ENCODE peak calls at places on chromosomes 12 and 14, in six cellular contexts. One of them, this sample, is unnamed.

GRCh38 chr14:56119221-56119967 is 1.2 kb downstream of the PELI2 start:
- DNase-seq in trophoblast cell: peak
- DNase-seq in H9: no peak
- DNase-seq in IMR-90: peak
- DNase-seq in H1: peak
- DNase-seq in neuronal stem cell: peak
- DNase-seq in this sample: peak

GRCh38 chr14:69501362-69501964 is 16.9 kb downstream of the PLEKHD1 start:
- DNase-seq in neuronal stem cell: no peak
- DNase-seq in trophoblast cell: no peak
- DNase-seq in IMR-90: peak
- DNase-seq in H9: no peak
- DNase-seq in H1: no peak
- DNase-seq in this sample: no peak

GRCh38 chr14:40199101-40199500 is 766.9 kb upstream of the FBXO33 start:
- DNase-seq in IMR-90: no peak
- DNase-seq in H1: no peak
- DNase-seq in H9: no peak
- DNase-seq in neuronal stem cell: no peak
- DNase-seq in trophoblast cell: no peak
- DNase-seq in this sample: no peak

GRCh38 chr12:46664771-46665287 is 161.0 kb downstream of the SLC38A4 start:
- DNase-seq in trophoblast cell: peak
- DNase-seq in IMR-90: peak
- DNase-seq in H9: no peak
- DNase-seq in neuronal stem cell: no peak
- DNase-seq in H1: no peak
- DNase-seq in this sample: peak

GRCh38 chr14:96126339-96126770 is 78.3 kb upstream of the BDKRB2 start:
- DNase-seq in H1: no peak
- DNase-seq in H9: no peak
- DNase-seq in IMR-90: peak
- DNase-seq in trophoblast cell: no peak
- DNase-seq in neuronal stem cell: no peak
- DNase-seq in this sample: peak

GRCh38 chr14:77194706-77195105 is 13.1 kb downstream of the TMEM63C start:
- DNase-seq in H1: no peak
- DNase-seq in H9: no peak
- DNase-seq in IMR-90: no peak
- DNase-seq in neuronal stem cell: no peak
- DNase-seq in trophoblast cell: no peak
- DNase-seq in this sample: no peak

GRCh38 chr12:115088328-115088994 is 404.5 kb upstream of the TBX3 start:
- DNase-seq in IMR-90: no peak
- DNase-seq in H1: no peak
- DNase-seq in neuronal stem cell: no peak
- DNase-seq in trophoblast cell: no peak
- DNase-seq in H9: no peak
- DNase-seq in this sample: no peak

GRCh38 chr12:83477706-83478105 is 791.0 kb downstream of the TMTC2 start:
- DNase-seq in H9: no peak
- DNase-seq in H1: no peak
- DNase-seq in neuronal stem cell: no peak
- DNase-seq in IMR-90: no peak
- DNase-seq in trophoblast cell: no peak
- DNase-seq in this sample: no peak

GRCh38 chr14:75589896-75590295 is 11.5 kb downstream of the FLVCR2 start:
- DNase-seq in trophoblast cell: no peak
- DNase-seq in neuronal stem cell: no peak
- DNase-seq in H1: no peak
- DNase-seq in H9: no peak
- DNase-seq in IMR-90: no peak
- DNase-seq in this sample: no peak

GRCh38 chr12:66629138-66629880 is 49.6 kb downstream of the GRIP1 start:
- DNase-seq in IMR-90: no peak
- DNase-seq in H9: no peak
- DNase-seq in neuronal stem cell: no peak
- DNase-seq in H1: no peak
- DNase-seq in trophoblast cell: no peak
- DNase-seq in this sample: no peak

GRCh38 chr14:37171678-37172023 is 755 bp downstream of the SLC25A21 start:
- DNase-seq in trophoblast cell: no peak
- DNase-seq in IMR-90: no peak
- DNase-seq in H9: no peak
- DNase-seq in H1: no peak
- DNase-seq in neuronal stem cell: no peak
- DNase-seq in this sample: no peak

GRCh38 chr14:64703393-64704144 is 655 bp upstream of the PLEKHG3 start:
- DNase-seq in neuronal stem cell: no peak
- DNase-seq in H9: peak
- DNase-seq in H1: no peak
- DNase-seq in IMR-90: no peak
- DNase-seq in trophoblast cell: peak
- DNase-seq in this sample: peak

GRCh38 chr14:85439696-85440328 is 90.1 kb upstream of the FLRT2 start:
- DNase-seq in trophoblast cell: no peak
- DNase-seq in H1: no peak
- DNase-seq in neuronal stem cell: no peak
- DNase-seq in H9: no peak
- DNase-seq in IMR-90: no peak
- DNase-seq in this sample: no peak

GRCh38 chr12:18799561-18799960 is 61.6 kb downstream of the CAPZA3 start:
- DNase-seq in H9: no peak
- DNase-seq in trophoblast cell: peak
- DNase-seq in H1: no peak
- DNase-seq in IMR-90: peak
- DNase-seq in neuronal stem cell: no peak
- DNase-seq in this sample: peak

GRCh38 chr12:77357654-77358053 is 292.3 kb upstream of the E2F7 start:
- DNase-seq in H9: no peak
- DNase-seq in neuronal stem cell: no peak
- DNase-seq in trophoblast cell: no peak
- DNase-seq in IMR-90: no peak
- DNase-seq in H1: no peak
- DNase-seq in this sample: no peak

GRCh38 chr14:68774771-68775613 is 17.9 kb downstream of the ZFP36L1 start:
- DNase-seq in H1: no peak
- DNase-seq in trophoblast cell: peak
- DNase-seq in H9: no peak
- DNase-seq in IMR-90: peak
- DNase-seq in neuronal stem cell: no peak
- DNase-seq in this sample: peak

GRCh38 chr12:133204264-133204603 is 22.9 kb downstream of the ZNF268 start:
- DNase-seq in trophoblast cell: no peak
- DNase-seq in neuronal stem cell: no peak
- DNase-seq in IMR-90: no peak
- DNase-seq in H9: no peak
- DNase-seq in H1: no peak
- DNase-seq in this sample: no peak

GRCh38 chr12:17928708-17929366 is 161.2 kb downstream of the RERGL start:
- DNase-seq in H9: no peak
- DNase-seq in IMR-90: peak
- DNase-seq in neuronal stem cell: no peak
- DNase-seq in H1: no peak
- DNase-seq in trophoblast cell: peak
- DNase-seq in this sample: no peak

GRCh38 chr12:65925626-65926025 is 101.3 kb downstream of the HMGA2 start:
- DNase-seq in IMR-90: no peak
- DNase-seq in H1: no peak
- DNase-seq in trophoblast cell: no peak
- DNase-seq in H9: no peak
- DNase-seq in neuronal stem cell: no peak
- DNase-seq in this sample: no peak

GRCh38 chr14:61380984-61381383 is 59.6 kb downstream of the PRKCH start:
- DNase-seq in H9: no peak
- DNase-seq in H1: no peak
- DNase-seq in neuronal stem cell: no peak
- DNase-seq in IMR-90: no peak
- DNase-seq in trophoblast cell: peak
- DNase-seq in this sample: no peak

GRCh38 chr14:72880820-72881219 is 13.1 kb downstream of the DPF3 start:
- DNase-seq in neuronal stem cell: no peak
- DNase-seq in H1: no peak
- DNase-seq in trophoblast cell: no peak
- DNase-seq in H9: no peak
- DNase-seq in IMR-90: no peak
- DNase-seq in this sample: no peak

GRCh38 chr12:41334390-41334789 is 146.3 kb downstream of the PDZRN4 start:
- DNase-seq in neuronal stem cell: no peak
- DNase-seq in H1: no peak
- DNase-seq in IMR-90: no peak
- DNase-seq in H9: no peak
- DNase-seq in trophoblast cell: no peak
- DNase-seq in this sample: no peak

GRCh38 chr12:114316076-114316475 is 89.9 kb downstream of the TBX5 start:
- DNase-seq in neuronal stem cell: no peak
- DNase-seq in H1: no peak
- DNase-seq in trophoblast cell: peak
- DNase-seq in IMR-90: peak
- DNase-seq in H9: no peak
- DNase-seq in this sample: no peak

GRCh38 chr12:81679614-81680013 is 79.5 kb downstream of the PPFIA2 start:
- DNase-seq in H1: no peak
- DNase-seq in trophoblast cell: no peak
- DNase-seq in IMR-90: no peak
- DNase-seq in neuronal stem cell: no peak
- DNase-seq in H9: no peak
- DNase-seq in this sample: no peak

GRCh38 chr14:91223028-91223783 is 21.3 kb downstream of the GPR68 start:
- DNase-seq in IMR-90: no peak
- DNase-seq in H9: no peak
- DNase-seq in H1: no peak
- DNase-seq in neuronal stem cell: no peak
- DNase-seq in trophoblast cell: no peak
- DNase-seq in this sample: no peak

GRCh38 chr12:6224550-6224949 is 24.4 kb downstream of the CD9 start:
- DNase-seq in neuronal stem cell: no peak
- DNase-seq in H9: no peak
- DNase-seq in H1: no peak
- DNase-seq in trophoblast cell: no peak
- DNase-seq in IMR-90: no peak
- DNase-seq in this sample: no peak

GRCh38 chr12:56897844-56898341 is 36.3 kb downstream of the SDR9C7 start:
- DNase-seq in H1: no peak
- DNase-seq in neuronal stem cell: no peak
- DNase-seq in H9: no peak
- DNase-seq in trophoblast cell: no peak
- DNase-seq in IMR-90: peak
- DNase-seq in this sample: no peak

GRCh38 chr12:92779902-92780301 is 77.1 kb downstream of the PLEKHG7 start:
- DNase-seq in neuronal stem cell: no peak
- DNase-seq in H1: no peak
- DNase-seq in trophoblast cell: peak
- DNase-seq in H9: no peak
- DNase-seq in IMR-90: no peak
- DNase-seq in this sample: peak

GRCh38 chr14:23648764-23649460 is 12.7 kb downstream of the DHRS2 start:
- DNase-seq in neuronal stem cell: no peak
- DNase-seq in IMR-90: no peak
- DNase-seq in trophoblast cell: no peak
- DNase-seq in H1: no peak
- DNase-seq in H9: no peak
- DNase-seq in this sample: no peak

GRCh38 chr14:58160561-58160960 is 8.5 kb upstream of the ARMH4 start:
- DNase-seq in IMR-90: no peak
- DNase-seq in H9: no peak
- DNase-seq in H1: no peak
- DNase-seq in neuronal stem cell: no peak
- DNase-seq in trophoblast cell: no peak
- DNase-seq in this sample: no peak

GRCh38 chr14:31781578-31781977 is 220.4 kb downstream of the NUBPL start:
- DNase-seq in IMR-90: no peak
- DNase-seq in neuronal stem cell: peak
- DNase-seq in trophoblast cell: no peak
- DNase-seq in H9: no peak
- DNase-seq in H1: no peak
- DNase-seq in this sample: no peak

GRCh38 chr12:29200586-29200985 is 51.5 kb downstream of the FAR2 start:
- DNase-seq in H1: no peak
- DNase-seq in neuronal stem cell: no peak
- DNase-seq in trophoblast cell: no peak
- DNase-seq in H9: no peak
- DNase-seq in IMR-90: no peak
- DNase-seq in this sample: no peak

GRCh38 chr12:122517877-122518276 is 8.9 kb downstream of the RSRC2 start:
- DNase-seq in IMR-90: peak
- DNase-seq in H1: no peak
- DNase-seq in neuronal stem cell: no peak
- DNase-seq in H9: no peak
- DNase-seq in trophoblast cell: no peak
- DNase-seq in this sample: peak

GRCh38 chr14:105300542-105301102 is at the start of gene BRF1:
- DNase-seq in neuronal stem cell: peak
- DNase-seq in H1: peak
- DNase-seq in IMR-90: peak
- DNase-seq in trophoblast cell: peak
- DNase-seq in H9: peak
- DNase-seq in this sample: peak
- H3K23ac ChIP-seq in neuronal stem cell: peak
- H3K23ac ChIP-seq in H1: no peak
- H3K23ac ChIP-seq in IMR-90: peak
- H3K23ac ChIP-seq in trophoblast cell: no peak
- H3K23ac ChIP-seq in H9: no peak
- H3K23ac ChIP-seq in this sample: peak

GRCh38 chr12:9098463-9099026 is 17.2 kb downstream of the A2M start:
- DNase-seq in neuronal stem cell: no peak
- DNase-seq in H1: no peak
- DNase-seq in IMR-90: no peak
- DNase-seq in trophoblast cell: no peak
- DNase-seq in H9: no peak
- DNase-seq in this sample: no peak
- H4K91ac ChIP-seq in neuronal stem cell: no peak
- H4K91ac ChIP-seq in H1: no peak
- H4K91ac ChIP-seq in IMR-90: no peak
- H4K91ac ChIP-seq in trophoblast cell: no peak
- H4K91ac ChIP-seq in H9: no peak
- H4K91ac ChIP-seq in this sample: no peak

GRCh38 chr12:31959051-31959700 is at the start of gene RESF1:
- DNase-seq in trophoblast cell: peak
- DNase-seq in IMR-90: peak
- DNase-seq in H1: peak
- DNase-seq in neuronal stem cell: peak
- DNase-seq in H9: peak
- DNase-seq in this sample: peak
- H3K23ac ChIP-seq in trophoblast cell: no peak
- H3K23ac ChIP-seq in IMR-90: peak
- H3K23ac ChIP-seq in H1: no peak
- H3K23ac ChIP-seq in neuronal stem cell: peak
- H3K23ac ChIP-seq in H9: no peak
- H3K23ac ChIP-seq in this sample: no peak

DNA sequence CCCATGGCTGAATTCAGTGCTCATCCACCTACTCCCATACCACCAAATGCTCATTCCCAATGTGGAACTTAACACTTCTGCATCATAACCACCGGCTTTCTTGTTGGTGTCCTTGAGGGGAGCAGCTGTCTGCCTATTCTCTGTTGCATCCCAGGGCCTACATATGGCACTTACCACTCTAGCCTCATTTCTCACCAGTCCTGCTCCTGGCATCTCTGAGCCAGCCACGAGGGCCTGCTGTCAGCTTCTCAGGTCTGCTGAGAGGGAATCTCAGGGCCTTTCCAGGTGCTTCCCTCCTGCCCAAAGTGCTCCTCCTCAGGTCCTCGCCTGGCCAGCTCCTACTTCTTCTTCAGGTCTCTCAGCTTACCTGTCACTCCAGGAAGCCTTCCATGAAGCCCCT is 24.0 kb upstream of the RND1 start:
- DNase-seq in neuronal stem cell: no peak
- DNase-seq in H1: no peak
- DNase-seq in H9: no peak
- DNase-seq in IMR-90: no peak
- DNase-seq in trophoblast cell: no peak
- DNase-seq in this sample: no peak
- H4K91ac ChIP-seq in neuronal stem cell: no peak
- H4K91ac ChIP-seq in H1: no peak
- H4K91ac ChIP-seq in H9: no peak
- H4K91ac ChIP-seq in IMR-90: no peak
- H4K91ac ChIP-seq in trophoblast cell: no peak
- H4K91ac ChIP-seq in this sample: no peak